ENCODE peak calls at places on chromosome 12, in four cellular contexts. W, G, I and Y are unnamed samples.

GRCh38 chr12:60266381-60266852 is 670.6 kb downstream of the SLC16A7 start:
- DNase-seq in W (peak; percentile 91), G (no peak), I (no peak), Y (no peak)

GRCh38 chr12:79300199-79300568 is 390.6 kb downstream of the PAWR start:
- DNase-seq in W (peak; percentile 59), G (no peak), I (no peak), Y (no peak)

GRCh38 chr12:54984602-54985376 is at the start of gene TESPA1:
- DNase-seq in W (no peak), G (peak; percentile 79), I (peak; percentile 61), Y (peak; percentile 59)

GRCh38 chr12:49777341-49777740 is 36.0 kb downstream of the TMBIM6 start:
- DNase-seq in W (no peak), G (no peak), I (no peak), Y (no peak)

GRCh38 chr12:39990122-39991101 is 115.5 kb downstream of the SLC2A13 start:
- DNase-seq in W (peak; percentile 61), G (peak; percentile 56), I (no peak), Y (peak; percentile 48)

GRCh38 chr12:66709444-66709773 is 30.5 kb upstream of the GRIP1 start:
- DNase-seq in W (no peak), G (no peak), I (no peak), Y (no peak)

GRCh38 chr12:2284857-2285256 is 232.1 kb downstream of the CACNA1C start:
- DNase-seq in W (peak; percentile 59), G (peak; percentile 70), I (no peak), Y (peak; percentile 66)

GRCh38 chr12:46005151-46005797 is 14.9 kb upstream of the SCAF11 start:
- DNase-seq in W (peak; percentile 34), G (no peak), I (no peak), Y (no peak)

GRCh38 chr12:64085996-64086395 is 136.1 kb downstream of the KICS2 start:
- DNase-seq in W (peak; percentile 53), G (no peak), I (no peak), Y (no peak)

GRCh38 chr12:44497044-44497443 is 379.1 kb downstream of the NELL2 start:
- DNase-seq in W (peak; percentile 9), G (no peak), I (no peak), Y (no peak)

GRCh38 chr12:130788515-130788914 is 50.5 kb downstream of the STX2 start:
- DNase-seq in W (no peak), G (no peak), I (no peak), Y (no peak)
- H3K4me3 ChIP-seq in W (no peak overlapping the region), G (no peak overlapping the region), I (no peak overlapping the region), Y (no peak overlapping the region)

DNA sequence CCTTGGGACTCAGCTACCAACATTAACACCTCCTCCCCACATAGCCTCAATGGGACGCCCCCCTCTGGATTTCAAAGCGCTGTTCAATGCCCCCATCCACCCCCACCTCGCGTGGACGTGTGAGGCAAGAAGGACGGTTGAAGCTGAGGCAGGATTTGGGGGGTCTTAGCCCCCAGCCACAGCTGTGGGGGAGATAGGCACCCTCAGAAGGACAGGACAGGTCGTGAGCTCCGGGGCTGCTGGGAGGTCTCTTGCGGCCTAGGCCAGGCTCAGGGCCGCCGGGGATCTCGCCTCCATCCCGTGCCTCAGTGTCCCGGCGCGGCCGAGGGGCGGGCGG is 8.3 kb upstream of the SP7 start:
- DNase-seq in W (no peak), G (no peak), I (no peak), Y (no peak)
- H3K4me3 ChIP-seq in W (peak overlapping the region; percentile 58), G (peak overlapping the region; percentile 78), I (peak overlapping the region; percentile 82), Y (peak overlapping the region; percentile 54)

GRCh38 chr12:115964214-115964613 is 313.3 kb downstream of the MED13L start:
- DNase-seq in W (no peak), G (no peak), I (no peak), Y (no peak)

GRCh38 chr12:115963030-115963480 is 314.4 kb downstream of the MED13L start:
- DNase-seq in W (peak; percentile 40), G (no peak), I (no peak), Y (no peak)

GRCh38 chr12:115960868-115961802 is 316.4 kb downstream of the MED13L start:
- DNase-seq in W (no peak), G (no peak), I (no peak), Y (no peak)

GRCh38 chr12:115966376-115966775 is 311.1 kb downstream of the MED13L start:
- DNase-seq in W (no peak), G (no peak), I (no peak), Y (no peak)

DNA sequence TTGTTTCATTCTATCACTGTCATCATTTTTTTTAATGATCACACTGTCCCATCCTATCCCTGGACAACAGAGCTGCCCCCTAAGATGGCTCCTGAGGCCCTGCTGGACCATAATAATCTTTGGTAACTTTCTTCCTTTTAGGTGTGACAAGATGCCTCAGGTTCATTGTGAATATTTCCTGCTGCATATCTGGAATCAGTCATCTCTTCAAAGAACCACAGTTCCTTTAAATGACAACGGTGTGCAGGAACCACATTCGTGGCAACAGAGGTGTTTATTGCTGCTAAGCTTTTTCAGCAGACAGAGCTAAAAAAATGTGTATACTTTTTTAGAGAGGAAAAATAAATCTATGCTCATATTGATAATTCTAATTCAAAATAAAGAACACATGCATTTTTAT is 312.9 kb downstream of the MED13L start:
- DNase-seq in W (no peak), G (no peak), I (no peak), Y (no peak)
- H3K4me3 ChIP-seq in W (no peak overlapping the region), G (no peak overlapping the region), I (no peak overlapping the region), Y (no peak overlapping the region)

DNA sequence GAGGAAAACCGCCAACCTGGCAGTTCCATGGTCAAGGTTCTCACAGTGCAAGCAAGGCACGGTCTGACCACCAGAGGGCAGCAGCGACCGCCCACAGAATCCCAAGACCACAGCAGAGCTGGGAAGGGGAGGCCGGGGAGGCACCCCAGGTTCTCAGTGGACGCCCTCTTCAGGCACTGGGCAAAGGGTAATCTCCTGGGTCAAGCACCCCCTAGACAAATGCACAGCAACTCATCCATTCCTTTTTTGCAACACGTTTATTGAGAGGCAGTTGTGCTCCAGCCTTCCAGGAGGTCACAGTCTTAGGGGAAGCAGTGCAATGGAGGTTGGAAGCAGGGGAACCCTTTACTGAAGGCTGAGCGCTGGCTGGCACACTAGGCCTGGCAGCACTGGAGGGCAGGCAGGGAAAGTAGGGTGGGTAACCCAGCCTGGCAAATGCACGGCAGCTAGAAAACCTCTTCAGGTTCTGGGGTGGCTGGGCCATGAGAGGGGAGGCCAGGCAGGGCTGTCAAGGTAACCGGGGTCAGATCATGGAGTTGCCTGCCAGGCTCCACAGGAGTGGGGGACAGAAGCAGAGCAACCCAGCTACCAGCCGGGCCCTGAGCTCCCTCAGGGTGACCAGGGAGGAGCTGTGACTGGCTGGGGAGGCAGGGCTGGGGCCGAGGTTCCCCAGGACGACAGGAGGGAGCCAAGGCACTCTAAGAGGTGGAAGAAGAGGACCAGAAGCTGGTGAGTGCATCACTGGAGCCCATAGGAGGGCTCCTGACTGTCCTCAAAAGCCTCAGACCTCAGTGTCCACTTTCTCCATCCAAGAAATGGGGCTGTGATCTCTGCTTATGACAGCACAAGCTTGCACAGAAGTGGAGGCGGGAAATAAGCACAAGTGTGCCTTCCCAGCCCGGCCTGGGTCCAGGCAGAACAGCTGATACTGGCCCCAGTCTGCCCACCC is 1.8 kb upstream of the RHOF start:
- DNase-seq in W (peak; percentile 89), G (peak; percentile 90), I (peak; percentile 94), Y (peak; percentile 92)
- H3K4me3 ChIP-seq in W (peak overlapping the region; percentile 84), G (peak overlapping the region; percentile 68), I (peak overlapping the region; percentile 61), Y (peak overlapping the region; percentile 57)

GRCh38 chr12:15709524-15709923 is 79.7 kb downstream of the EPS8 start:
- DNase-seq in W (no peak), G (no peak), I (no peak), Y (no peak)

GRCh38 chr12:15712823-15713663 is 76.1 kb downstream of the EPS8 start:
- DNase-seq in W (no peak), G (peak; percentile 54), I (no peak), Y (peak; percentile 37)

GRCh38 chr12:15710860-15711510 is 78.2 kb downstream of the EPS8 start:
- DNase-seq in W (no peak), G (no peak), I (no peak), Y (no peak)

GRCh38 chr12:15714256-15714655 is 74.9 kb downstream of the EPS8 start:
- DNase-seq in W (no peak), G (no peak), I (no peak), Y (no peak)

DNA sequence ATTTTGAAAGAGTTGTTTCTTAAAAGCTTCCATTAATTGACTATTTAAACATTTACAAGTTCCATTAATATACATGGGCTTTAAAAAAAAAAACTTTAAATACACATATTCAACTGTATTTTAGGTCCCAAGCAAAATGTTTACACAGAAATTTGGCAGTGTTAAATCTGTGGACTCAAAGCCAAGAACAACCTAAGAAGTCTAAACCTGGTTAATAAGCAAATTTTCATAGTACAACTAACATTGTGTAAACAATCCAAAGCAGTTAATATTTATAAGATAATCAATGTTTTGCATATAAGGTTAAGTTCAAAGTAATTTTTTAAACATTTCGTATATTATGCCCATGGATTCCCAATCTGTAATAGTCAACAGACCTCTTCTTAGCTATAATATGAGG is 77.0 kb downstream of the EPS8 start:
- DNase-seq in W (no peak), G (no peak), I (no peak), Y (no peak)
- H3K4me3 ChIP-seq in W (no peak overlapping the region), G (peak overlapping the region; percentile 6), I (no peak overlapping the region), Y (peak overlapping the region; percentile 47)

GRCh38 chr12:93530358-93530757 is 42.1 kb upstream of the SOCS2 start:
- DNase-seq in W (no peak), G (no peak), I (no peak), Y (no peak)
- H3K4me3 ChIP-seq in W (no peak overlapping the region), G (no peak overlapping the region), I (no peak overlapping the region), Y (no peak overlapping the region)

GRCh38 chr12:27667540-27667939 is 28.7 kb upstream of the REP15 start:
- DNase-seq in W (peak; percentile 16), G (no peak), I (no peak), Y (no peak)
- H3K4me3 ChIP-seq in W (no peak overlapping the region), G (no peak overlapping the region), I (no peak overlapping the region), Y (no peak overlapping the region)

DNA sequence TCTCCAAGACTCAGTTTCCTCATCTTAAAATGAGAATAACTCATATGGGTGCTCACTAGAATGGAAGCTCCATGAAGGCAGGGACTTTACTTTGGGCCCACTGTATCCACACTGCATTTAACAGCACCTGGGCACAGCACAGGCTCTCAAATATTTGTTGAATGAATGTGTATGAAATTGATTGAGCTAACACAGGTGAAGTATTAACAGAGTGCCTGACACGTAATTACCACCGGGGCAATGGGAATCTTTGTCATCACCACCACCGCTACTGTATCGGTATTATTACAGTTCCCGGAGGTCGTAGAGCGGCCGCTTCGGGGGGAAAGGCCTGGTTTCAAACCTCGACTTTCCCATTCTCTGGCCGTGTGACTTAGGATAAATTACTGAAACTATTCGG is 1.2 kb upstream of the RIC8B start:
- DNase-seq in W (no peak), G (no peak), I (no peak), Y (no peak)
- H3K4me3 ChIP-seq in W (peak overlapping the region; percentile 88), G (peak overlapping the region; percentile 84), I (peak overlapping the region; percentile 93), Y (peak overlapping the region; percentile 71)

DNA sequence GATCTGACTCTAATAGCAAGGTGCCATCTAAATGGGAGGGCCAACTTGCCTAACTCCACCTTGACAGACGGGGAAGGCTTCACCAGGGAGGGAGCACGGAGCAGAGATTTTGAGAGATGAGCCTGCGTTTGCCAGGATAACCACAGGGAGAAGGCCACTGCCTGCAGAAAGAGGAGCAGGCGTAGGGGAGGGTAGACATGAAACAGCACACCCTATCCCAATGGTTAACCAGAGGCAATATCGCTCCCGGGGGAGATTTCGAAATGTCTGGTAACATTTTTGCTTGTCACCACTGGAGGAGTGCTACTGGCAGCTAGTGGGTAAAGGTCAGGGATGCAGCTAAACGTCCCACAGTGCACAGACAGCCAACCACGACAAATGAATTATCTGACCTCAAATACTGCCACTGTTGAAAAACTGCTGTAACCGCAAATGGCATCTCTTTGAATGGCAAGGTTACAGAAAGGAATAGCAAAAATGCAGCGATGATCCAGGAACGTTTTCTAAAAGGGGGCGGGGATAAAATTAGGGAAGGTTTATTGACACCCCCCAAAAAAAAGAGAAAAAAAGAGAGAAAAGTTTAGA is 126.0 kb upstream of the ATF7IP start:
- DNase-seq in W (peak; percentile 63), G (no peak), I (no peak), Y (peak; percentile 47)
- H3K4me3 ChIP-seq in W (peak overlapping the region; percentile 51), G (peak overlapping the region; percentile 24), I (peak overlapping the region; percentile 26), Y (peak overlapping the region; percentile 24)

GRCh38 chr12:12563529-12563928 is 866 bp upstream of the DUSP16 start:
- DNase-seq in W (no peak), G (no peak), I (no peak), Y (no peak)
- H3K4me3 ChIP-seq in W (no peak overlapping the region), G (peak overlapping the region; percentile 69), I (no peak overlapping the region), Y (peak overlapping the region; percentile 66)